ENCODE peak calls at places on chromosomes 1 and 21, in five cellular contexts. One of them, this sample, is unnamed.

GRCh38 chr21:30990514-30991304 is 47.6 kb downstream of the KRTAP19-8 start:
- ATAC-seq in left lung: peak
- ATAC-seq in pancreas: no peak
- ATAC-seq in heart right ventricle: no peak
- ATAC-seq in A549: no peak
- ATAC-seq in this sample: no peak

GRCh38 chr21:34123609-34124008 is 50.2 kb downstream of the MRPS6 start:
- ATAC-seq in left lung: no peak
- ATAC-seq in heart right ventricle: no peak
- ATAC-seq in A549: no peak
- ATAC-seq in pancreas: peak
- ATAC-seq in this sample: no peak

GRCh38 chr1:29895201-29895600 is 658.9 kb downstream of the PTPRU start:
- ATAC-seq in heart right ventricle: no peak
- ATAC-seq in left lung: no peak
- ATAC-seq in A549: no peak
- ATAC-seq in pancreas: no peak
- ATAC-seq in this sample: no peak

GRCh38 chr1:221487781-221488520 is 253.9 kb downstream of the DUSP10 start:
- ATAC-seq in left lung: peak
- ATAC-seq in pancreas: peak
- ATAC-seq in heart right ventricle: no peak
- ATAC-seq in A549: peak
- ATAC-seq in this sample: no peak

GRCh38 chr1:227961651-227962050 is 13.9 kb upstream of the WNT9A start:
- ATAC-seq in heart right ventricle: no peak
- ATAC-seq in A549: no peak
- ATAC-seq in pancreas: no peak
- ATAC-seq in left lung: no peak
- ATAC-seq in this sample: no peak

GRCh38 chr1:197811769-197812168 is 36.5 kb upstream of the DENND1B start:
- ATAC-seq in A549: no peak
- ATAC-seq in left lung: peak
- ATAC-seq in pancreas: no peak
- ATAC-seq in heart right ventricle: no peak
- ATAC-seq in this sample: no peak

GRCh38 chr1:192807221-192807967 is 1.4 kb upstream of the RGS2 start:
- ATAC-seq in left lung: no peak
- ATAC-seq in A549: no peak
- ATAC-seq in pancreas: no peak
- ATAC-seq in heart right ventricle: no peak
- ATAC-seq in this sample: no peak

GRCh38 chr1:234214911-234215892 is 158.1 kb upstream of the COA6 start:
- ATAC-seq in heart right ventricle: no peak
- ATAC-seq in pancreas: peak
- ATAC-seq in A549: no peak
- ATAC-seq in left lung: peak
- ATAC-seq in this sample: no peak

GRCh38 chr1:206660136-206660535 is 24.6 kb upstream of the MAPKAPK2 start:
- ATAC-seq in heart right ventricle: no peak
- ATAC-seq in A549: no peak
- ATAC-seq in left lung: no peak
- ATAC-seq in pancreas: no peak
- ATAC-seq in this sample: no peak

GRCh38 chr1:2473198-2473597 is 2.9 kb upstream of the PLCH2 start:
- ATAC-seq in left lung: no peak
- ATAC-seq in heart right ventricle: no peak
- ATAC-seq in pancreas: no peak
- ATAC-seq in A549: no peak
- ATAC-seq in this sample: no peak

GRCh38 chr1:215064327-215064726 is 18.2 kb upstream of the KCNK2 start:
- ATAC-seq in left lung: no peak
- ATAC-seq in A549: no peak
- ATAC-seq in heart right ventricle: no peak
- ATAC-seq in pancreas: no peak
- ATAC-seq in this sample: no peak

GRCh38 chr1:6523566-6523965 is 30.7 kb downstream of the NOL9 start:
- ATAC-seq in left lung: peak
- ATAC-seq in A549: peak
- ATAC-seq in pancreas: peak
- ATAC-seq in heart right ventricle: peak
- ATAC-seq in this sample: no peak

GRCh38 chr1:38277646-38278045 is 231.1 kb upstream of the POU3F1 start:
- ATAC-seq in left lung: no peak
- ATAC-seq in pancreas: no peak
- ATAC-seq in A549: no peak
- ATAC-seq in heart right ventricle: no peak
- ATAC-seq in this sample: no peak

GRCh38 chr1:116268211-116268610 is 104.8 kb upstream of the ATP1A1 start:
- ATAC-seq in pancreas: peak
- ATAC-seq in A549: no peak
- ATAC-seq in left lung: no peak
- ATAC-seq in heart right ventricle: no peak
- ATAC-seq in this sample: no peak

GRCh38 chr1:155960081-155960745 is 18.1 kb downstream of the ARHGEF2 start:
- ATAC-seq in left lung: no peak
- ATAC-seq in A549: no peak
- ATAC-seq in pancreas: no peak
- ATAC-seq in heart right ventricle: no peak
- ATAC-seq in this sample: no peak

GRCh38 chr1:26542781-26543443 is 13.4 kb downstream of the RPS6KA1 start:
- ATAC-seq in A549: no peak
- ATAC-seq in left lung: peak
- ATAC-seq in heart right ventricle: peak
- ATAC-seq in pancreas: no peak
- ATAC-seq in this sample: no peak

GRCh38 chr1:68377098-68377497 is 72.7 kb downstream of the RPE65 start:
- ATAC-seq in heart right ventricle: no peak
- ATAC-seq in A549: no peak
- ATAC-seq in pancreas: no peak
- ATAC-seq in left lung: no peak
- ATAC-seq in this sample: no peak

GRCh38 chr1:158021721-158022120 is 28.3 kb downstream of the KIRREL1 start:
- ATAC-seq in A549: no peak
- ATAC-seq in left lung: peak
- ATAC-seq in heart right ventricle: no peak
- ATAC-seq in pancreas: no peak
- ATAC-seq in this sample: no peak

GRCh38 chr1:183630748-183631147 is 4.8 kb downstream of the ARPC5 start:
- ATAC-seq in heart right ventricle: no peak
- ATAC-seq in pancreas: no peak
- ATAC-seq in left lung: no peak
- ATAC-seq in A549: no peak
- ATAC-seq in this sample: no peak

GRCh38 chr1:183632964-183633363 is 2.6 kb downstream of the ARPC5 start:
- ATAC-seq in A549: no peak
- ATAC-seq in left lung: no peak
- ATAC-seq in pancreas: no peak
- ATAC-seq in heart right ventricle: no peak
- ATAC-seq in this sample: no peak

GRCh38 chr1:183633676-183634343 is 1.8 kb downstream of the ARPC5 start:
- ATAC-seq in pancreas: no peak
- ATAC-seq in heart right ventricle: no peak
- ATAC-seq in A549: peak
- ATAC-seq in left lung: peak
- ATAC-seq in this sample: peak

GRCh38 chr1:183634429-183635065 is 1.0 kb downstream of the ARPC5 start:
- ATAC-seq in left lung: no peak
- ATAC-seq in A549: no peak
- ATAC-seq in heart right ventricle: no peak
- ATAC-seq in pancreas: no peak
- ATAC-seq in this sample: no peak

GRCh38 chr1:183632087-183632486 is 3.5 kb downstream of the ARPC5 start:
- ATAC-seq in left lung: no peak
- ATAC-seq in A549: no peak
- ATAC-seq in pancreas: no peak
- ATAC-seq in heart right ventricle: no peak
- ATAC-seq in this sample: no peak
- H3K4me3 ChIP-seq in left lung: peak
- H3K4me3 ChIP-seq in A549: peak
- H3K4me3 ChIP-seq in pancreas: peak
- H3K4me3 ChIP-seq in heart right ventricle: peak
- H3K4me3 ChIP-seq in this sample: peak

DNA sequence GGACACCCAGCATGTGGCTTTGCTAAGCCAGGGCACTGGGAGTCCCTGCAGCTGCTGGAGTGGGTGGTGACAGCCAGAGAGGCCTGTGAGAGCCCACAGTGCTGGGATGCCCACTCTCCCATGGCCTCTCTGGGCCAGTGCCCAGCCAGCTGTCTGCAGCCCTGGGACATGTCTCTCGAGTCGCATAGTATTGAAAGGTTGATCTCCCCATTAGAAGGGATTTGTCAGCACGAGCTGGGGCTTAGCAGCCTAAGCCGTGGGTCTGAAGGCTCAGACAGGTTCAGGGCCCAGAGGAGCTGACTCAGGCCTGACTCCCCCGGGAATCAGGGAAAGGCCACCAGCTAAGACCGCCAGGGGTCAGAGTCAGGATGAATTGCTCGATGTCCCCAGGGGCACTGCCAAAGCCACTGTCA is 53.5 kb downstream of the FOXD2 start:
- ATAC-seq in A549: no peak
- ATAC-seq in pancreas: no peak
- ATAC-seq in left lung: no peak
- ATAC-seq in heart right ventricle: no peak
- ATAC-seq in this sample: no peak
- TF ChIP-seq CTCF in A549: no peak
- TF ChIP-seq CTCF in pancreas: no peak
- TF ChIP-seq CTCF in left lung: no peak
- TF ChIP-seq CTCF in heart right ventricle: no peak
- TF ChIP-seq CTCF in this sample: no peak

DNA sequence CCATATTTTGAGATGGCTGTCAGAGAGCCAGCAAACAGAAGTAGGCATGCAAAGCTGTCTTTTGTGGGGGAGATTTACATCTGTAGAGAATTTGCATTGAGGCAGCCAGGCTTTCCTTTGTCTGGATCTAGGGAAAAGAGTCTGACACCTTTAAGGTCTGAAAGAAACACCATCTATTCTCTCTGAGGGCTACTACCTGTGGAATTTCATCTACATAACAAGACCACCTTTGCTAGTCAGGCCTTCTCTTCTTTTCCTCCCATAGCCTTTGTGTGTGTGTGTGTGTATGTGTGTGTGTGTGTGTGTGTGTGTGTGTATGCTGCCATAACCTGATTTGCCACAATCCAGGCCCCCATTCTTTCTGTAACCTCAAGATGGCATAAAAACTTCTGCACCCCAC is 28.4 kb upstream of the DMRTB1 start:
- ATAC-seq in A549: no peak
- ATAC-seq in pancreas: no peak
- ATAC-seq in heart right ventricle: no peak
- ATAC-seq in left lung: no peak
- ATAC-seq in this sample: no peak
- H3K4me3 ChIP-seq in A549: no peak
- H3K4me3 ChIP-seq in pancreas: no peak
- H3K4me3 ChIP-seq in heart right ventricle: no peak
- H3K4me3 ChIP-seq in left lung: no peak
- H3K4me3 ChIP-seq in this sample: no peak

GRCh38 chr1:153922076-153922837 is 515 bp downstream of the GATAD2B start:
- ATAC-seq in pancreas: peak
- ATAC-seq in A549: peak
- ATAC-seq in left lung: peak
- ATAC-seq in heart right ventricle: peak
- ATAC-seq in this sample: peak
- TF ChIP-seq CTCF in pancreas: no peak
- TF ChIP-seq CTCF in A549: peak
- TF ChIP-seq CTCF in left lung: no peak
- TF ChIP-seq CTCF in heart right ventricle: no peak
- TF ChIP-seq CTCF in this sample: peak

GRCh38 chr1:119868176-119868575 is 28.1 kb downstream of the ADAM30 start:
- ATAC-seq in pancreas: no peak
- ATAC-seq in left lung: no peak
- ATAC-seq in A549: no peak
- ATAC-seq in heart right ventricle: no peak
- ATAC-seq in this sample: no peak

GRCh38 chr1:119873166-119874025 is 22.9 kb downstream of the ADAM30 start:
- ATAC-seq in left lung: peak
- ATAC-seq in heart right ventricle: peak
- ATAC-seq in pancreas: no peak
- ATAC-seq in A549: no peak
- ATAC-seq in this sample: peak

GRCh38 chr1:119871881-119872280 is 24.4 kb downstream of the ADAM30 start:
- ATAC-seq in pancreas: no peak
- ATAC-seq in heart right ventricle: no peak
- ATAC-seq in A549: no peak
- ATAC-seq in left lung: no peak
- ATAC-seq in this sample: no peak

GRCh38 chr1:119869962-119870361 is 26.4 kb downstream of the ADAM30 start:
- ATAC-seq in heart right ventricle: no peak
- ATAC-seq in A549: no peak
- ATAC-seq in pancreas: no peak
- ATAC-seq in left lung: no peak
- ATAC-seq in this sample: no peak

DNA sequence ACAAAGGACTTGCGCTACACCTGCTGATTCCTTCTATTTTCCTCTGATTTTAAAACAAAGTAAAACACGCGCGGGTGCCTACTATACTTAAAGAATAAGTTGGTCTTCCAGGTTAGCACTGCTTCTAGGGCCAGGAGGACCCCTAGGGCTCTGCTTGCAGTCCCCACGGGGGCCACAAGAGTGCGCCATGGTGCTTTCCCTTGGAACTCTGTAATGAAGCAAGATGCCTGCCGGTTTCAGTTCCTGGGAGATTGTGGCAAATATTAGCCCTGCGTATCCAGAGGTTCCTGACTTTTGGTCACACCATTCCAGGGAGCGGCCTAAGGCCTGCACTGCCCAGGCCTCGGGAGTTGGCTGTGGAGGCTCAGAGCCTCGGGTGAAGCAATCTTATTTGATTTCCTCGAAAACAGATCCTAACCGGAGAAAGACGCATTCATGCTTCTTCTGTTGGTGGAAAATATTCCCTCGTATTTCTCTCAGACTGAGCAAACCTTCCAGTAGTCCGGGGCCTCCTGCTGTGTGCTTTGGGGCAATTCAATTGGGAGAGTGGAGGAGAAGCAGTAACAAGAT is 25.3 kb downstream of the ADAM30 start:
- ATAC-seq in A549: peak
- ATAC-seq in heart right ventricle: peak
- ATAC-seq in left lung: peak
- ATAC-seq in pancreas: peak
- ATAC-seq in this sample: peak
- H3K4me3 ChIP-seq in A549: no peak
- H3K4me3 ChIP-seq in heart right ventricle: peak
- H3K4me3 ChIP-seq in left lung: no peak
- H3K4me3 ChIP-seq in pancreas: no peak
- H3K4me3 ChIP-seq in this sample: peak

GRCh38 chr1:107782192-107782845 is 182.7 kb downstream of the VAV3 start:
- ATAC-seq in heart right ventricle: peak
- ATAC-seq in left lung: peak
- ATAC-seq in pancreas: peak
- ATAC-seq in A549: no peak
- ATAC-seq in this sample: no peak
- TF ChIP-seq CTCF in heart right ventricle: peak
- TF ChIP-seq CTCF in left lung: peak
- TF ChIP-seq CTCF in pancreas: peak
- TF ChIP-seq CTCF in A549: peak
- TF ChIP-seq CTCF in this sample: peak